ENCODE peak calls at places on chromosomes 6 and 20, in six cellular contexts. T, C, E, X, G and S are unnamed samples.

GRCh38 chr20:37355252-37356180 is 9.6 kb downstream of the SRC start:
- DNase-seq in C (no peak), G (no peak), E (no peak), X (no peak), T (no peak), S (no peak)

GRCh38 chr6:144909753-144910280 is 624.7 kb downstream of the UTRN start:
- DNase-seq in X (no peak), T (no peak), C (no peak), G (peak), E (no peak), S (no peak)

GRCh38 chr20:56628873-56629463 is at the start of gene TFAP2C:
- DNase-seq in X (no peak), E (peak), G (no peak), T (no peak), C (no peak), S (peak)

GRCh38 chr6:161458199-161458598 is 184.3 kb upstream of the AGPAT4 start:
- DNase-seq in X (no peak), C (no peak), G (no peak), E (no peak), T (no peak), S (no peak)

GRCh38 chr20:60055740-60056139 is 97.5 kb downstream of the CDH26 start:
- DNase-seq in T (peak), E (peak), X (no peak), G (no peak), C (peak), S (no peak)

GRCh38 chr6:96675617-96676016 is 112.7 kb downstream of the FHL5 start:
- DNase-seq in C (no peak), G (no peak), T (no peak), E (no peak), X (no peak), S (peak)

GRCh38 chr20:47981242-47981641 is 196.0 kb upstream of the SULF2 start:
- DNase-seq in X (no peak), T (no peak), C (no peak), G (no peak), E (no peak), S (no peak)

GRCh38 chr6:134398453-134398852 is 80.5 kb upstream of the SGK1 start:
- DNase-seq in X (peak), C (no peak), E (no peak), T (peak), G (no peak), S (no peak)

GRCh38 chr20:36275441-36276189 is 30.5 kb upstream of the DLGAP4 start:
- DNase-seq in X (no peak), E (no peak), C (no peak), G (no peak), T (no peak), S (peak)

GRCh38 chr6:149094156-149094555 is 223.4 kb upstream of the TAB2 start:
- DNase-seq in E (no peak), X (no peak), G (peak), C (no peak), T (no peak), S (no peak)

GRCh38 chr20:53623454-53624206 is 30.0 kb upstream of the ZNF217 start:
- DNase-seq in C (peak), E (peak), G (peak), T (peak), X (no peak), S (no peak)

GRCh38 chr6:120005292-120005976 is 655.9 kb upstream of the MAN1A1 start:
- DNase-seq in X (no peak), G (no peak), C (no peak), E (no peak), T (no peak), S (no peak)

GRCh38 chr20:35093245-35093884 is 758 bp upstream of the TRPC4AP start:
- DNase-seq in E (no peak), T (no peak), C (no peak), G (peak), X (no peak), S (no peak)

GRCh38 chr6:49666480-49666879 is 29.8 kb upstream of the RHAG start:
- DNase-seq in C (no peak), G (no peak), E (no peak), X (no peak), T (no peak), S (no peak)

GRCh38 chr6:69116658-69117057 is 481.6 kb downstream of the ADGRB3 start:
- DNase-seq in C (no peak), G (no peak), T (no peak), E (no peak), X (no peak), S (no peak)

GRCh38 chr6:140857734-140858380 is 1274.9 kb upstream of the GJE1 start:
- DNase-seq in E (peak), T (no peak), X (no peak), G (peak), C (no peak), S (peak)

GRCh38 chr20:6504826-6505225 is 262.7 kb upstream of the BMP2 start:
- DNase-seq in C (no peak), X (no peak), G (peak), E (no peak), T (no peak), S (no peak)

GRCh38 chr6:152057832-152058498 is 250.5 kb downstream of the ESR1 start:
- DNase-seq in E (no peak), X (no peak), T (no peak), C (no peak), G (no peak), S (no peak)

GRCh38 chr6:138805431-138805830 is 9.5 kb downstream of the ECT2L start:
- DNase-seq in T (no peak), C (no peak), G (peak), E (no peak), X (no peak), S (no peak)

GRCh38 chr6:108115598-108116058 is 41.1 kb upstream of the OSTM1 start:
- DNase-seq in C (no peak), T (no peak), G (peak), X (peak), E (peak), S (no peak)

GRCh38 chr6:158231551-158232444 is 63.6 kb downstream of the GTF2H5 start:
- DNase-seq in C (peak), G (peak), T (peak), E (peak), X (peak), S (peak)

GRCh38 chr6:117167520-117168271 is 97.7 kb upstream of the VGLL2 start:
- DNase-seq in X (no peak), E (no peak), C (no peak), G (peak), T (no peak), S (no peak)

GRCh38 chr6:9977451-9977850 is 437.4 kb downstream of the TFAP2A start:
- DNase-seq in C (no peak), G (no peak), X (no peak), E (no peak), T (no peak), S (no peak)

GRCh38 chr6:41027799-41028617 is 11.0 kb downstream of the UNC5CL start:
- DNase-seq in X (peak), E (peak), T (peak), G (peak), C (peak), S (peak)

GRCh38 chr20:16922834-16923233 is 174.7 kb downstream of the OTOR start:
- DNase-seq in C (no peak), T (no peak), E (no peak), G (peak), X (no peak), S (no peak)

GRCh38 chr6:167731731-167732422 is 94.8 kb upstream of the AFDN start:
- DNase-seq in C (no peak), T (no peak), E (no peak), G (no peak), X (no peak), S (no peak)

GRCh38 chr20:31673943-31674463 is 36.3 kb downstream of the COX4I2 start:
- DNase-seq in X (no peak), E (no peak), G (no peak), C (no peak), T (no peak), S (no peak)

GRCh38 chr6:56356431-56356830 is 109.1 kb upstream of the COL21A1 start:
- DNase-seq in C (no peak), E (no peak), X (no peak), T (no peak), G (peak), S (peak)

GRCh38 chr20:58553166-58553696 is 38.0 kb upstream of the APCDD1L start:
- DNase-seq in C (no peak), E (no peak), T (no peak), G (no peak), X (no peak), S (no peak)

GRCh38 chr6:137283940-137284910 is 65.0 kb upstream of the IFNGR1 start:
- DNase-seq in E (no peak), T (no peak), C (no peak), G (peak), X (no peak), S (no peak)

GRCh38 chr6:40962241-40962640 is 76.8 kb downstream of the UNC5CL start:
- DNase-seq in X (peak), E (no peak), C (peak), T (no peak), G (peak), S (no peak)

GRCh38 chr6:5540375-5540774 is 279.1 kb downstream of the FARS2 start:
- DNase-seq in T (no peak), C (no peak), G (no peak), E (no peak), X (no peak), S (no peak)

GRCh38 chr20:38201356-38201755 is 36.3 kb upstream of the TGM2 start:
- DNase-seq in G (peak), C (no peak), X (no peak), E (no peak), T (no peak), S (no peak)

GRCh38 chr20:24747015-24747712 is 201.9 kb upstream of the CST7 start:
- DNase-seq in X (no peak), G (no peak), E (no peak), T (no peak), C (no peak), S (no peak)